ENCODE peak calls at places on chromosomes 13 and 19, in ten cellular contexts. M, A, G, F, I, N, Y, R, X and B are unnamed samples.

GRCh38 chr13:23969672-23970071 is 72.4 kb upstream of the C1QTNF9B start:
- DNase-seq in M (no peak), A (no peak), G (no peak), F (no peak), I (no peak), N (no peak), Y (no peak), R (no peak), X (no peak), B (no peak)

GRCh38 chr19:41755328-41755913 is at the start of gene CEACAM6:
- DNase-seq in M (no peak), A (no peak), G (no peak), F (no peak), I (no peak), N (no peak), Y (no peak), R (no peak), X (no peak), B (no peak)

GRCh38 chr13:61109741-61110140 is 305.9 kb downstream of the PCDH20 start:
- DNase-seq in M (no peak), A (no peak), G (no peak), F (no peak), I (no peak), N (no peak), Y (no peak), R (no peak), X (no peak), B (no peak)

GRCh38 chr13:53411443-53411842 is 382.8 kb downstream of the OLFM4 start:
- DNase-seq in M (no peak), A (no peak), G (no peak), F (no peak), I (no peak), N (no peak), Y (no peak), R (no peak), X (no peak), B (no peak)

GRCh38 chr13:114144606-114145244 is 12.3 kb upstream of the RASA3 start:
- DNase-seq in M (no peak), A (no peak), G (no peak), F (no peak), I (no peak), N (no peak), Y (peak; percentile 13), R (no peak), X (no peak), B (no peak)

GRCh38 chr13:113553541-113554332 is 30.8 kb upstream of the TFDP1 start:
- DNase-seq in M (no peak), A (no peak), G (no peak), F (no peak), I (no peak), N (no peak), Y (peak; percentile 32), R (no peak), X (no peak), B (no peak)

GRCh38 chr19:51779703-51780102 is 15.3 kb upstream of the FPR3 start:
- DNase-seq in M (no peak), A (no peak), G (no peak), F (no peak), I (no peak), N (no peak), Y (no peak), R (no peak), X (no peak), B (no peak)

GRCh38 chr13:95948646-95949045 is 104.6 kb downstream of the UGGT2 start:
- DNase-seq in M (no peak), A (no peak), G (no peak), F (no peak), I (no peak), N (peak; percentile 3), Y (no peak), R (no peak), X (no peak), B (no peak)

GRCh38 chr19:55279773-55280643 is at the start of gene HSPBP1:
- DNase-seq in M (peak; percentile 88), A (peak; percentile 92), G (peak; percentile 85), F (peak; percentile 95), I (peak; percentile 95), N (peak; percentile 78), Y (peak; percentile 95), R (peak; percentile 89), X (peak; percentile 99), B (peak; percentile 92)

GRCh38 chr19:12222980-12223630 is 60.2 kb downstream of the ZNF136 start:
- DNase-seq in M (no peak), A (no peak), G (no peak), F (no peak), I (no peak), N (no peak), Y (no peak), R (no peak), X (no peak), B (no peak)

GRCh38 chr19:18475004-18475453 is 37.1 kb upstream of the ISYNA1 start:
- DNase-seq in M (no peak), A (no peak), G (no peak), F (no peak), I (no peak), N (no peak), Y (no peak), R (no peak), X (no peak), B (no peak)

GRCh38 chr13:41019027-41019487 is at the start of gene ELF1:
- DNase-seq in M (no peak), A (no peak), G (peak; percentile 23), F (peak; percentile 49), I (peak; percentile 51), N (peak; percentile 59), Y (no peak), R (peak; percentile 40), X (peak; percentile 19), B (no peak)

GRCh38 chr19:35557539-35558399 is 5.7 kb downstream of the ATP4A start:
- DNase-seq in M (no peak), A (peak; percentile 49), G (peak; percentile 30), F (peak; percentile 21), I (peak; percentile 86), N (no peak), Y (peak; percentile 65), R (peak; percentile 39), X (no peak), B (peak; percentile 44)

GRCh38 chr19:45889210-45889885 is 3.4 kb upstream of the IRF2BP1 start:
- DNase-seq in M (no peak), A (no peak), G (no peak), F (no peak), I (no peak), N (no peak), Y (no peak), R (no peak), X (no peak), B (no peak)

GRCh38 chr19:3618144-3618810 is 8.3 kb downstream of the CACTIN start:
- DNase-seq in M (peak; percentile 5), A (peak; percentile 61), G (peak; percentile 41), F (peak; percentile 29), I (peak; percentile 37), N (peak; percentile 41), Y (peak; percentile 82), R (peak; percentile 44), X (no peak), B (peak; percentile 78)

GRCh38 chr13:30832845-30833332 is 73.2 kb upstream of the MEDAG start:
- DNase-seq in M (no peak), A (no peak), G (no peak), F (no peak), I (peak; percentile 84), N (no peak), Y (peak; percentile 56), R (peak; percentile 12), X (peak; percentile 71), B (peak; percentile 50)

GRCh38 chr13:42420304-42420703 is 148.4 kb downstream of the AKAP11 start:
- DNase-seq in M (no peak), A (no peak), G (no peak), F (no peak), I (no peak), N (no peak), Y (no peak), R (no peak), X (no peak), B (no peak)